ENCODE peak calls at places on chromosomes 7 and 10, in four cellular contexts. U, E, K and X are unnamed samples.
A peak's percentile ranks its signal among the peaks of the same experiment; 100 is the strongest.

GRCh38 chr10:35384265-35384868 is 48.1 kb downstream of the CCNY start:
- DNase-seq in K (no peak), U (no peak), E (no peak), X (peak; percentile 45)

GRCh38 chr7:128352636-128353035 is 8.9 kb downstream of the PRRT4 start:
- DNase-seq in U (no peak), K (no peak), E (no peak), X (no peak)

GRCh38 chr10:84337199-84337598 is 8.8 kb downstream of the CCSER2 start:
- DNase-seq in E (peak; percentile 51), K (no peak), U (peak; percentile 32), X (peak; percentile 31)

GRCh38 chr10:22340362-22341189 is 4.7 kb upstream of the SPAG6 start:
- DNase-seq in U (peak; percentile 41), K (peak; percentile 61), E (peak; percentile 58), X (peak; percentile 76)

GRCh38 chr7:33725111-33725510 is 180.2 kb upstream of the BMPER start:
- DNase-seq in K (no peak), E (no peak), U (peak; percentile 70), X (no peak)

GRCh38 chr7:77244222-77244934 is 44.8 kb upstream of the FGL2 start:
- DNase-seq in U (peak; percentile 25), K (no peak), E (no peak), X (no peak)

GRCh38 chr7:80881361-80881760 is 37.5 kb downstream of the SEMA3C start:
- DNase-seq in K (no peak), U (no peak), E (no peak), X (no peak)

GRCh38 chr7:117061751-117062150 is 108.5 kb downstream of the ST7 start:
- DNase-seq in U (no peak), K (no peak), E (peak; percentile 21), X (peak; percentile 14)

GRCh38 chr10:116611153-116611545 is 9.6 kb upstream of the PNLIPRP2 start:
- DNase-seq in K (no peak), E (no peak), U (no peak), X (no peak)

GRCh38 chr10:77386833-77387232 is 250.8 kb downstream of the KCNMA1 start:
- DNase-seq in K (no peak), U (peak; percentile 74), E (peak; percentile 79), X (peak; percentile 45)

GRCh38 chr10:72667207-72667864 is 24.6 kb upstream of the MCU start:
- DNase-seq in U (no peak), K (no peak), E (no peak), X (no peak)

GRCh38 chr10:73840403-73841301 is 29.3 kb upstream of the NDST2 start:
- DNase-seq in K (no peak), U (no peak), E (no peak), X (no peak)

GRCh38 chr10:63103971-63104409 is 29.1 kb upstream of the NRBF2 start:
- DNase-seq in K (no peak), U (no peak), E (no peak), X (no peak)

GRCh38 chr7:85483205-85483604 is 296.3 kb upstream of the SEMA3D start:
- DNase-seq in E (peak; percentile 88), K (no peak), U (peak; percentile 55), X (peak; percentile 40)

GRCh38 chr10:59323036-59323459 is 39.3 kb downstream of the FAM13C start:
- DNase-seq in K (no peak), U (no peak), E (no peak), X (no peak)

GRCh38 chr7:17075601-17076000 is 193.8 kb upstream of the AGR3 start:
- DNase-seq in U (no peak), K (no peak), E (no peak), X (no peak)